ENCODE peak calls at places on chromosomes 3 and 15, in seven cellular contexts. H is renal cortical epithelial cell; D is psoas muscle; K is NK-92 treated with Interleukin-12 subunit alpha and Interleukin-12 subunit beta, amount 100 ng/mL, for 24 hours; V is hypothalamus; U is stimulated activated CD8-positive, alpha-beta memory T cell treated with anti-CD3 and anti-CD28 coated beads, Interleukin-4, amount 100 ng/mL, for 1 hour; Q is GF-D8. G is an unnamed sample.

GRCh38 chr15:87269566-87269965 is 987.0 kb downstream of the NTRK3 start:
- DNase-seq in H (peak; percentile 4), D (no peak), K (no peak), V (no peak), U (no peak), Q (no peak), G (no peak)

GRCh38 chr3:54988302-54989022 is 60.6 kb upstream of the LRTM1 start:
- DNase-seq in H (peak; percentile 40), D (peak; percentile 33), K (no peak), V (no peak), U (no peak), Q (no peak), G (peak; percentile 44)

GRCh38 chr3:46429250-46429649 is 22.2 kb downstream of the CCRL2 start:
- DNase-seq in H (no peak), D (no peak), K (no peak), V (no peak), U (no peak), Q (no peak), G (no peak)

GRCh38 chr3:11721114-11721440 is 77.4 kb upstream of the VGLL4 start:
- DNase-seq in H (no peak), D (no peak), K (no peak), V (no peak), U (no peak), Q (no peak), G (no peak)

GRCh38 chr3:132351222-132351806 is 34.1 kb downstream of the ACP3 start:
- DNase-seq in H (no peak), D (no peak), K (no peak), V (no peak), U (no peak), Q (no peak), G (no peak)

GRCh38 chr3:117398166-117398954 is 688.8 kb downstream of the TUSC7 start:
- DNase-seq in H (no peak), D (no peak), K (no peak), V (peak; percentile 75), U (no peak), Q (no peak), G (no peak)

GRCh38 chr3:37642959-37643598 is 218.6 kb upstream of the CTDSPL start:
- DNase-seq in H (no peak), D (no peak), K (no peak), V (no peak), U (no peak), Q (no peak), G (no peak)

GRCh38 chr15:64502537-64502936 is 42.2 kb downstream of the ZNF609 start:
- DNase-seq in H (no peak), D (no peak), K (no peak), V (no peak), U (no peak), Q (peak; percentile 37), G (no peak)

GRCh38 chr3:14773691-14774128 is 45.1 kb upstream of the FGD5 start:
- DNase-seq in H (no peak), D (no peak), K (no peak), V (no peak), U (no peak), Q (no peak), G (no peak)

GRCh38 chr3:52004158-52004787 is 8.6 kb upstream of the RPL29 start:
- DNase-seq in H (no peak), D (peak; percentile 51), K (no peak), V (peak; percentile 66), U (no peak), Q (no peak), G (peak; percentile 68)

GRCh38 chr3:51392301-51393095 is 1.4 kb downstream of the RBM15B start:
- DNase-seq in H (no peak), D (no peak), K (no peak), V (no peak), U (no peak), Q (no peak), G (no peak)

GRCh38 chr3:64188810-64189560 is 36.3 kb downstream of the PRICKLE2 start:
- DNase-seq in H (peak; percentile 98), D (no peak), K (no peak), V (no peak), U (no peak), Q (no peak), G (no peak)

GRCh38 chr3:98791341-98792325 is 28.5 kb downstream of the ST3GAL6 start:
- DNase-seq in H (peak; percentile 49), D (no peak), K (no peak), V (no peak), U (no peak), Q (no peak), G (no peak)

GRCh38 chr3:63067999-63068645 is 192.9 kb upstream of the CADPS start:
- DNase-seq in H (peak; percentile 40), D (no peak), K (no peak), V (no peak), U (no peak), Q (no peak), G (no peak)

GRCh38 chr3:184338538-184338945 is 1.1 kb downstream of the FAM131A start:
- DNase-seq in H (no peak), D (peak; percentile 85), K (no peak), V (peak; percentile 76), U (no peak), Q (no peak), G (peak; percentile 88)

GRCh38 chr15:39628131-39628482 is 47.2 kb downstream of the THBS1 start:
- DNase-seq in H (no peak), D (no peak), K (no peak), V (no peak), U (no peak), Q (no peak), G (no peak)

GRCh38 chr3:170228093-170228766 is 6.0 kb downstream of the PRKCI start:
- DNase-seq in H (peak; percentile 87), D (no peak), K (no peak), V (no peak), U (no peak), Q (no peak), G (no peak)

GRCh38 chr3:182325213-182325941 is 467.9 kb upstream of the ATP11B start:
- DNase-seq in H (peak; percentile 62), D (peak; percentile 8), K (no peak), V (no peak), U (no peak), Q (no peak), G (no peak)

GRCh38 chr3:47512416-47513124 is 942 bp downstream of the ELP6 start:
- DNase-seq in H (peak; percentile 10), D (peak; percentile 26), K (no peak), V (no peak), U (no peak), Q (no peak), G (peak; percentile 42)

GRCh38 chr3:154844863-154845262 is 235.3 kb upstream of the MME start:
- DNase-seq in H (no peak), D (no peak), K (no peak), V (no peak), U (no peak), Q (no peak), G (no peak)

G was measured in Right ventricle myocardium superior.